ENCODE peak calls at places on chromosomes 13 and 19, in eight cellular contexts. G, F, C, V, A, T, J and O are unnamed samples.

GRCh38 chr13:46327256-46327655 is 59.8 kb downstream of the RUBCNL start:
- DNase-seq in G (no peak), F (no peak), C (no peak), V (no peak), A (no peak), T (no peak), J (no peak), O (no peak)

GRCh38 chr13:48624016-48624415 is 29.7 kb upstream of the CYSLTR2 start:
- DNase-seq in G (no peak), F (no peak), C (no peak), V (no peak), A (no peak), T (no peak), J (no peak), O (no peak)

GRCh38 chr13:75656590-75656989 is 20.5 kb downstream of the LMO7 start:
- DNase-seq in G (no peak), F (no peak), C (no peak), V (no peak), A (peak), T (no peak), J (no peak), O (no peak)

GRCh38 chr13:51585234-51585672 is 991 bp downstream of the WDFY2 start:
- DNase-seq in G (no peak), F (no peak), C (no peak), V (no peak), A (peak), T (no peak), J (no peak), O (no peak)

GRCh38 chr13:95541308-95541707 is 11.2 kb upstream of the CLDN10 start:
- DNase-seq in G (no peak), F (no peak), C (no peak), V (no peak), A (no peak), T (no peak), J (no peak), O (no peak)

GRCh38 chr13:30339721-30340366 is 32.5 kb upstream of the KATNAL1 start:
- DNase-seq in G (no peak), F (no peak), C (no peak), V (no peak), A (peak), T (no peak), J (no peak), O (no peak)

GRCh38 chr13:33934936-33935510 is 117.1 kb downstream of the RFC3 start:
- DNase-seq in G (peak), F (no peak), C (no peak), V (no peak), A (no peak), T (no peak), J (no peak), O (no peak)

GRCh38 chr13:113589961-113590339 is 5.4 kb downstream of the TFDP1 start:
- DNase-seq in G (no peak), F (no peak), C (no peak), V (no peak), A (no peak), T (no peak), J (no peak), O (no peak)

GRCh38 chr13:34933349-34933748 is 8.7 kb upstream of the NBEA start:
- DNase-seq in G (no peak), F (no peak), C (no peak), V (no peak), A (no peak), T (peak), J (no peak), O (no peak)

GRCh38 chr13:40082644-40083043 is 427.2 kb downstream of the COG6 start:
- DNase-seq in G (no peak), F (no peak), C (no peak), V (peak), A (no peak), T (no peak), J (no peak), O (no peak)

GRCh38 chr19:45496349-45496953 is 396 bp downstream of the RTN2 start:
- DNase-seq in G (no peak), F (peak), C (peak), V (no peak), A (no peak), T (peak), J (no peak), O (no peak)

GRCh38 chr19:32691952-32692726 is 518 bp downstream of the NUDT19 start:
- DNase-seq in G (peak), F (peak), C (peak), V (peak), A (peak), T (peak), J (peak), O (no peak)

GRCh38 chr13:23673354-23673753 is 103.1 kb downstream of the TNFRSF19 start:
- DNase-seq in G (peak), F (no peak), C (no peak), V (no peak), A (peak), T (no peak), J (no peak), O (peak)

GRCh38 chr13:32150239-32150638 is 118.7 kb downstream of the FRY start:
- DNase-seq in G (peak), F (no peak), C (no peak), V (no peak), A (peak), T (no peak), J (no peak), O (no peak)

GRCh38 chr19:18743281-18743825 is 47.8 kb downstream of the COMP start:
- DNase-seq in G (no peak), F (peak), C (peak), V (peak), A (no peak), T (no peak), J (no peak), O (no peak)

GRCh38 chr13:95188128-95188527 is 113.1 kb downstream of the ABCC4 start:
- DNase-seq in G (peak), F (no peak), C (no peak), V (no peak), A (peak), T (no peak), J (no peak), O (no peak)

GRCh38 chr13:102020611-102021216 is 381.1 kb downstream of the FGF14 start:
- DNase-seq in G (no peak), F (no peak), C (no peak), V (no peak), A (peak), T (no peak), J (no peak), O (no peak)

GRCh38 chr13:100208596-100208995 is 119.7 kb downstream of the PCCA start:
- DNase-seq in G (no peak), F (no peak), C (no peak), V (no peak), A (peak), T (no peak), J (no peak), O (no peak)

GRCh38 chr19:29810504-29810871 is 1.3 kb upstream of the CCNE1 start:
- DNase-seq in G (no peak), F (no peak), C (no peak), V (no peak), A (peak), T (no peak), J (no peak), O (no peak)

GRCh38 chr13:23735329-23735728 is 153.9 kb downstream of the MIPEP start:
- DNase-seq in G (no peak), F (no peak), C (no peak), V (no peak), A (no peak), T (no peak), J (no peak), O (no peak)

GRCh38 chr19:3771906-3772450 is at the start of gene RAX2:
- DNase-seq in G (no peak), F (no peak), C (no peak), V (no peak), A (no peak), T (no peak), J (no peak), O (no peak)

GRCh38 chr13:52356327-52356726 is 49.6 kb downstream of the THSD1 start:
- DNase-seq in G (peak), F (no peak), C (no peak), V (no peak), A (peak), T (no peak), J (no peak), O (no peak)

GRCh38 chr13:52001120-52001731 is 10.0 kb downstream of the ATP7B start:
- DNase-seq in G (peak), F (peak), C (no peak), V (no peak), A (peak), T (peak), J (no peak), O (peak)

GRCh38 chr19:2255112-2255845 is 938 bp downstream of the JSRP1 start:
- DNase-seq in G (no peak), F (no peak), C (no peak), V (no peak), A (no peak), T (no peak), J (no peak), O (no peak)

GRCh38 chr19:17944301-17944700 is 11.5 kb downstream of the CCDC124 start:
- DNase-seq in G (peak), F (no peak), C (no peak), V (no peak), A (peak), T (no peak), J (no peak), O (no peak)

GRCh38 chr13:94033098-94033497 is 446.4 kb downstream of the DCT start:
- DNase-seq in G (no peak), F (no peak), C (no peak), V (no peak), A (no peak), T (no peak), J (no peak), O (no peak)

GRCh38 chr19:916645-917322 is 349 bp upstream of the KISS1R start:
- DNase-seq in G (no peak), F (no peak), C (no peak), V (peak), A (no peak), T (peak), J (no peak), O (no peak)

GRCh38 chr13:48891586-48891985 is 84.1 kb upstream of the FNDC3A start:
- DNase-seq in G (no peak), F (no peak), C (no peak), V (no peak), A (peak), T (no peak), J (no peak), O (no peak)

GRCh38 chr13:79434578-79434977 is 28.5 kb upstream of the RBM26 start:
- DNase-seq in G (no peak), F (peak), C (no peak), V (no peak), A (peak), T (no peak), J (no peak), O (no peak)

GRCh38 chr13:110371550-110372465 is 64.7 kb downstream of the COL4A2 start:
- DNase-seq in G (no peak), F (no peak), C (no peak), V (no peak), A (no peak), T (no peak), J (no peak), O (no peak)

GRCh38 chr19:49165111-49165750 is 7.6 kb downstream of the TRPM4 start:
- DNase-seq in G (no peak), F (no peak), C (no peak), V (peak), A (no peak), T (no peak), J (no peak), O (no peak)

GRCh38 chr13:90717451-90717936 is 630.0 kb upstream of the MIR17HG start:
- DNase-seq in G (peak), F (no peak), C (no peak), V (no peak), A (peak), T (no peak), J (no peak), O (no peak)

GRCh38 chr13:24071016-24071415 is 89.5 kb upstream of the SPATA13 start:
- DNase-seq in G (no peak), F (no peak), C (no peak), V (no peak), A (no peak), T (no peak), J (no peak), O (no peak)

GRCh38 chr13:94999871-95000270 is 287.5 kb upstream of the SOX21 start:
- DNase-seq in G (no peak), F (no peak), C (no peak), V (no peak), A (no peak), T (no peak), J (no peak), O (no peak)

GRCh38 chr19:57578487-57579205 is at the start of gene ZNF416:
- DNase-seq in G (peak), F (peak), C (peak), V (peak), A (peak), T (peak), J (peak), O (peak)

GRCh38 chr13:19927117-19927734 is 31.3 kb upstream of the ZMYM2 start:
- DNase-seq in G (peak), F (no peak), C (no peak), V (no peak), A (peak), T (peak), J (no peak), O (peak)

GRCh38 chr13:78247362-78247761 is 328.7 kb upstream of the EDNRB start:
- DNase-seq in G (no peak), F (no peak), C (no peak), V (no peak), A (no peak), T (no peak), J (no peak), O (no peak)

GRCh38 chr13:73607489-73608156 is 526.6 kb downstream of the KLF12 start:
- DNase-seq in G (no peak), F (no peak), C (no peak), V (no peak), A (no peak), T (peak), J (no peak), O (no peak)